ENCODE peak calls at places on chromosomes 2 and 18, in four cellular contexts. U is K562, Z is GM12878, S is H1. G is an unnamed sample.

GRCh38 chr2:65437392-65438135 is 5.2 kb upstream of the SPRED2 start:
- DNase-seq in U (peak; percentile 35), Z (no peak), S (peak; percentile 69), G (no peak)

GRCh38 chr2:60484080-60484737 is 69.2 kb downstream of the BCL11A start:
- DNase-seq in U (no peak), Z (no peak), S (no peak), G (no peak)

GRCh38 chr2:101120124-101120996 is 30.8 kb downstream of the TBC1D8 start:
- DNase-seq in U (no peak), Z (no peak), S (no peak), G (no peak)

GRCh38 chr2:210617732-210618330 is 61.4 kb downstream of the CPS1 start:
- DNase-seq in U (peak; percentile 11), Z (no peak), S (no peak), G (peak; percentile 55)

GRCh38 chr18:50096766-50097435 is 98.0 kb downstream of the MYO5B start:
- DNase-seq in U (no peak), Z (no peak), S (no peak), G (no peak)

GRCh38 chr2:238506669-238507068 is 79.9 kb downstream of the ASB1 start:
- DNase-seq in U (no peak), Z (no peak), S (no peak), G (no peak)

GRCh38 chr2:8487461-8487932 is 194.4 kb upstream of the ID2 start:
- DNase-seq in U (no peak), Z (no peak), S (peak; percentile 13), G (no peak)

GRCh38 chr18:76354348-76354747 is 140.7 kb downstream of the ZNF516 start:
- DNase-seq in U (no peak), Z (no peak), S (no peak), G (no peak)

GRCh38 chr2:48844418-48845155 is 89.1 kb upstream of the LHCGR start:
- DNase-seq in U (no peak), Z (no peak), S (no peak), G (no peak)

GRCh38 chr2:236786786-236787185 is 217.2 kb downstream of the ACKR3 start:
- DNase-seq in U (no peak), Z (no peak), S (no peak), G (no peak)

GRCh38 chr2:60414731-60415130 is 138.7 kb downstream of the BCL11A start:
- DNase-seq in U (no peak), Z (no peak), S (no peak), G (no peak)

GRCh38 chr2:51290725-51291124 is 258.8 kb upstream of the NRXN1 start:
- DNase-seq in U (no peak), Z (no peak), S (no peak), G (no peak)

GRCh38 chr2:29618024-29618423 is 303.4 kb downstream of the ALK start:
- DNase-seq in U (no peak), Z (no peak), S (no peak), G (no peak)

GRCh38 chr2:49306925-49307324 is 152.6 kb upstream of the FSHR start:
- DNase-seq in U (no peak), Z (no peak), S (no peak), G (no peak)

GRCh38 chr18:72895548-72895947 is 27.8 kb upstream of the NETO1 start:
- DNase-seq in U (no peak), Z (no peak), S (no peak), G (no peak)

GRCh38 chr2:204282525-204282924 is 262.8 kb upstream of the PARD3B start:
- DNase-seq in U (no peak), Z (no peak), S (peak; percentile 66), G (no peak)

GRCh38 chr2:40361478-40361877 is 90.4 kb downstream of the SLC8A1 start:
- DNase-seq in U (no peak), Z (no peak), S (no peak), G (no peak)

GRCh38 chr2:1976725-1977416 is 232.6 kb upstream of the PXDN start:
- DNase-seq in U (no peak), Z (no peak), S (no peak), G (no peak)

GRCh38 chr2:23603581-23603980 is 218.6 kb downstream of the KLHL29 start:
- DNase-seq in U (no peak), Z (no peak), S (no peak), G (no peak)

GRCh38 chr2:59302683-59303082 is 1061.6 kb upstream of the FANCL start:
- DNase-seq in U (no peak), Z (no peak), S (no peak), G (no peak)

GRCh38 chr2:224442092-224442999 is 40.4 kb upstream of the FAM124B start:
- DNase-seq in U (no peak), Z (no peak), S (no peak), G (peak; percentile 57)
- TF ChIP-seq NRF1 in U (no peak), Z (no peak), S (no peak), G (no peak)

GRCh38 chr2:121491566-121491965 is 39.1 kb upstream of the RNU4ATAC start:
- DNase-seq in U (no peak), Z (no peak), S (no peak), G (peak; percentile 28)

GRCh38 chr2:121486191-121486590 is 44.5 kb upstream of the RNU4ATAC start:
- DNase-seq in U (no peak), Z (no peak), S (no peak), G (no peak)

GRCh38 chr2:121489944-121490585 is 40.6 kb upstream of the RNU4ATAC start:
- DNase-seq in U (no peak), Z (no peak), S (no peak), G (no peak)

GRCh38 chr2:121490734-121491133 is 39.9 kb upstream of the RNU4ATAC start:
- DNase-seq in U (no peak), Z (no peak), S (no peak), G (no peak)

DNA sequence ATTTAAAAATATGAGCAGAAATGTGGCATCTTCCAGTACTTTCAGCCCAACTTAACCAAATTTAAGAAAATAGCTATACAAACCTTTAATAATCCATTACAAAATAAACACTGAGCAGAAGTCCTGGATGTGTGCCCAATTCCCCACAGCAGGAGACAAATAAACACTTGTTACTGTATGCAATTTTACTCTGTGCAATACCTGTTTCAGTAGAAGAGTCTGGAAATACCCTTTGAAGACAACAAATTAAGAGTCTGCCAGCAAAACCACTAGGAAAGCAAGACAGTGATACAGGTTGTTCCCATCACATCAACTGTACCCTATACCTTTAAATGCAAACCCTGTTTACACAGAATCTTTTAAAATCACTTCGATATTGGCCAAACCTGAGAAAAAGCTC is 41.4 kb upstream of the RNU4ATAC start:
- DNase-seq in U (no peak), Z (peak; percentile 12), S (no peak), G (no peak)
- TF ChIP-seq EP300 in U (no peak), Z (no peak), S (no peak), G (no peak)

GRCh38 chr18:61528961-61529360 is 195.7 kb downstream of the CDH20 start:
- DNase-seq in U (no peak), Z (no peak), S (no peak), G (no peak)
- TF ChIP-seq NRF1 in U (no peak), Z (no peak), S (no peak), G (no peak)

GRCh38 chr18:37175727-37176126 is 346.8 kb downstream of the KIAA1328 start:
- DNase-seq in U (no peak), Z (no peak), S (no peak), G (no peak)
- TF ChIP-seq EP300 in U (no peak), Z (no peak), S (no peak), G (no peak)

GRCh38 chr18:34131008-34131407 is 93.7 kb downstream of the NOL4 start:
- DNase-seq in U (no peak), Z (no peak), S (no peak), G (no peak)
- TF ChIP-seq NRF1 in U (no peak), Z (no peak), S (no peak), G (no peak)

GRCh38 chr18:22670914-22671313 is 253.2 kb upstream of the CTAGE1 start:
- DNase-seq in U (no peak), Z (peak; percentile 19), S (no peak), G (no peak)

GRCh38 chr18:22673182-22673862 is 255.6 kb upstream of the CTAGE1 start:
- DNase-seq in U (no peak), Z (no peak), S (no peak), G (no peak)

GRCh38 chr18:22676423-22676822 is 256.7 kb upstream of the RBBP8 start:
- DNase-seq in U (no peak), Z (no peak), S (no peak), G (no peak)

GRCh38 chr18:22675006-22675405 is 257.3 kb upstream of the CTAGE1 start:
- DNase-seq in U (no peak), Z (no peak), S (no peak), G (no peak)

GRCh38 chr18:22674300-22674699 is 256.6 kb upstream of the CTAGE1 start:
- DNase-seq in U (no peak), Z (no peak), S (no peak), G (no peak)
- TF ChIP-seq EP300 in U (no peak), Z (no peak), S (no peak), G (no peak)

GRCh38 chr2:33678447-33678846 is 79.3 kb upstream of the FAM98A start:
- DNase-seq in U (no peak), Z (no peak), S (no peak), G (no peak)

GRCh38 chr2:33680906-33681305 is 81.8 kb upstream of the FAM98A start:
- DNase-seq in U (no peak), Z (no peak), S (no peak), G (no peak)

GRCh38 chr2:33681333-33681732 is 82.2 kb upstream of the FAM98A start:
- DNase-seq in U (no peak), Z (no peak), S (no peak), G (no peak)
- TF ChIP-seq NRF1 in U (no peak), Z (no peak), S (no peak), G (no peak)

DNA sequence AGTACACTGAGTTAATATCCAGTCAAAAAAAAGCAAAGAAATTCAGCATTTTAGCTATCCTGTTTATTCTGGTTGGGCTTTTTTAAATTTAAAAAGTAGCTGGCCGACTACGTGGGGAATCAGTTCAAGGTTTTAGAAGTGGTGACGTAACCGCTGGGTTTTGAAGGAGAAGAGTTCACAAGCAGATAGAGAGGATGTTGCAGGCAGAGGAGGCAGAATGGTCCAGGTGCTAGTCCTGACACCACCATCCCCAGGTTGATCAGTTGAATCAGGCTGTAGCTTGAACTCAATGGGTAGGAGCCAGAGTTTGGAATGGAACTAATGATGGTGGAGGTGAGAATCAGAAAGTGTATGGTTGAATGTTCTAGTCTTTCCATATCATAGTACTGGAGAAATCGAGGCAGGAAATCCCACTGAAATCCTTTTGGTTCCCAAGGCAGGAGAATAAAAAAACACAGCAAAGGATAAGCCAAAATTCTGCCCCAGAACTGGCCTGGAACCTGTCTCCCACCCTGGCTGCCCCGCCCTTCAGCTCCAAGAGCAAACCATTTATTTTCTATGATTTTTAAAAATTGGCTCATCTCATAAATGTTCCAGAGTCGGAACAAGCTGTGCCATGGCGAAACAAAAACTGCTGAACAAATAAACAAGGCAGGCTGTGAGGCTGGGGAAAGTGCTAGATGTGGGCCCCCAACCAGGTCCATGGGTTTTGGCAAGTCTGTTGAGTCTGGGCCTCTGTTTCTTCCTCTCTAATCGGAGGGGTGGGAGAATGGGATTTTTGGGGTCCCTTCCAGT is 44.0 kb downstream of the SLC4A1AP start:
- DNase-seq in U (no peak), Z (no peak), S (no peak), G (no peak)
- TF ChIP-seq EP300 in U (no peak), Z (no peak), S (no peak), G (no peak)